ENCODE peak calls at places on chromosomes 4 and X, in six cellular contexts. One of them, this sample, is unnamed.
A peak's percentile ranks its signal among the peaks of the same experiment; 100 is the strongest.

GRCh38 chr4:168832746-168833575 is 177.1 kb downstream of the CBR4 start:
- DNase-seq in stomach: peak; percentile 27
- DNase-seq in mammary epithelial cell: peak; percentile 69
- DNase-seq in fibroblast of mammary gland: peak; percentile 45
- DNase-seq in HFF-Myc: no peak
- DNase-seq in Peyer's patch: no peak
- DNase-seq in this sample: no peak

GRCh38 chr4:184460495-184461285 is 13.7 kb downstream of the IRF2 start:
- DNase-seq in stomach: no peak
- DNase-seq in mammary epithelial cell: no peak
- DNase-seq in fibroblast of mammary gland: no peak
- DNase-seq in HFF-Myc: no peak
- DNase-seq in Peyer's patch: no peak
- DNase-seq in this sample: no peak

GRCh38 chr4:144894525-144894924 is 203.5 kb downstream of the ANAPC10 start:
- DNase-seq in stomach: no peak
- DNase-seq in mammary epithelial cell: peak; percentile 87
- DNase-seq in fibroblast of mammary gland: peak; percentile 87
- DNase-seq in HFF-Myc: peak; percentile 16
- DNase-seq in Peyer's patch: no peak
- DNase-seq in this sample: no peak

GRCh38 chr4:16199132-16199531 is 27.1 kb downstream of the TAPT1 start:
- DNase-seq in stomach: no peak
- DNase-seq in mammary epithelial cell: no peak
- DNase-seq in fibroblast of mammary gland: peak; percentile 49
- DNase-seq in HFF-Myc: no peak
- DNase-seq in Peyer's patch: no peak
- DNase-seq in this sample: no peak

GRCh38 chr4:110586137-110586850 is 36.6 kb downstream of the PITX2 start:
- DNase-seq in stomach: no peak
- DNase-seq in mammary epithelial cell: peak; percentile 46
- DNase-seq in fibroblast of mammary gland: peak; percentile 76
- DNase-seq in HFF-Myc: peak; percentile 19
- DNase-seq in Peyer's patch: no peak
- DNase-seq in this sample: no peak

GRCh38 chrX:150774798-150775568 is 81.8 kb downstream of the MTMR1 start:
- DNase-seq in stomach: no peak
- DNase-seq in mammary epithelial cell: no peak
- DNase-seq in fibroblast of mammary gland: no peak
- DNase-seq in HFF-Myc: no peak
- DNase-seq in Peyer's patch: no peak
- DNase-seq in this sample: no peak

GRCh38 chr4:37902212-37902611 is 11.3 kb downstream of the TBC1D1 start:
- DNase-seq in stomach: no peak
- DNase-seq in mammary epithelial cell: peak; percentile 20
- DNase-seq in fibroblast of mammary gland: no peak
- DNase-seq in HFF-Myc: no peak
- DNase-seq in Peyer's patch: no peak
- DNase-seq in this sample: no peak

GRCh38 chr4:147837435-147837834 is 105.5 kb downstream of the ARHGAP10 start:
- DNase-seq in stomach: no peak
- DNase-seq in mammary epithelial cell: no peak
- DNase-seq in fibroblast of mammary gland: no peak
- DNase-seq in HFF-Myc: no peak
- DNase-seq in Peyer's patch: no peak
- DNase-seq in this sample: no peak

GRCh38 chr4:167606551-167606950 is 372.3 kb upstream of the SPOCK3 start:
- DNase-seq in stomach: no peak
- DNase-seq in mammary epithelial cell: no peak
- DNase-seq in fibroblast of mammary gland: no peak
- DNase-seq in HFF-Myc: no peak
- DNase-seq in Peyer's patch: no peak
- DNase-seq in this sample: no peak

GRCh38 chr4:85842540-85842939 is 367.6 kb downstream of the ARHGAP24 start:
- DNase-seq in stomach: no peak
- DNase-seq in mammary epithelial cell: no peak
- DNase-seq in fibroblast of mammary gland: peak; percentile 28
- DNase-seq in HFF-Myc: no peak
- DNase-seq in Peyer's patch: peak; percentile 25
- DNase-seq in this sample: no peak

GRCh38 chrX:154431321-154431720 is 2.8 kb downstream of the ATP6AP1 start:
- DNase-seq in stomach: no peak
- DNase-seq in mammary epithelial cell: no peak
- DNase-seq in fibroblast of mammary gland: no peak
- DNase-seq in HFF-Myc: no peak
- DNase-seq in Peyer's patch: no peak
- DNase-seq in this sample: no peak

GRCh38 chr4:145042601-145043000 is 55.4 kb downstream of the ANAPC10 start:
- DNase-seq in stomach: no peak
- DNase-seq in mammary epithelial cell: no peak
- DNase-seq in fibroblast of mammary gland: no peak
- DNase-seq in HFF-Myc: no peak
- DNase-seq in Peyer's patch: no peak
- DNase-seq in this sample: no peak

GRCh38 chr4:151193414-151193813 is 83.5 kb upstream of the PRSS48 start:
- DNase-seq in stomach: no peak
- DNase-seq in mammary epithelial cell: no peak
- DNase-seq in fibroblast of mammary gland: no peak
- DNase-seq in HFF-Myc: no peak
- DNase-seq in Peyer's patch: no peak
- DNase-seq in this sample: no peak

GRCh38 chrX:55451990-55452824 is at the start of gene MAGEH1:
- DNase-seq in stomach: peak; percentile 81
- DNase-seq in mammary epithelial cell: peak; percentile 45
- DNase-seq in fibroblast of mammary gland: peak; percentile 74
- DNase-seq in HFF-Myc: peak; percentile 21
- DNase-seq in Peyer's patch: peak; percentile 81
- DNase-seq in this sample: peak; percentile 78

GRCh38 chrX:46251755-46252154 is 293.5 kb downstream of the ZNF674 start:
- DNase-seq in stomach: no peak
- DNase-seq in mammary epithelial cell: peak; percentile 66
- DNase-seq in fibroblast of mammary gland: peak; percentile 87
- DNase-seq in HFF-Myc: peak; percentile 12
- DNase-seq in Peyer's patch: no peak
- DNase-seq in this sample: no peak

GRCh38 chr4:186037692-186038658 is 31.0 kb upstream of the TLR3 start:
- DNase-seq in stomach: peak; percentile 49
- DNase-seq in mammary epithelial cell: peak; percentile 48
- DNase-seq in fibroblast of mammary gland: peak; percentile 79
- DNase-seq in HFF-Myc: peak; percentile 39
- DNase-seq in Peyer's patch: no peak
- DNase-seq in this sample: no peak

GRCh38 chr4:68569466-68570121 is 6.5 kb downstream of the UGT2B17 start:
- DNase-seq in stomach: no peak
- DNase-seq in mammary epithelial cell: no peak
- DNase-seq in fibroblast of mammary gland: no peak
- DNase-seq in HFF-Myc: no peak
- DNase-seq in Peyer's patch: no peak
- DNase-seq in this sample: peak; percentile 12

GRCh38 chr4:147546341-147546740 is 65.4 kb downstream of the EDNRA start:
- DNase-seq in stomach: no peak
- DNase-seq in mammary epithelial cell: peak; percentile 84
- DNase-seq in fibroblast of mammary gland: peak; percentile 98
- DNase-seq in HFF-Myc: peak; percentile 75
- DNase-seq in Peyer's patch: no peak
- DNase-seq in this sample: no peak

GRCh38 chr4:89279385-89279784 is 28.2 kb downstream of the GPRIN3 start:
- DNase-seq in stomach: no peak
- DNase-seq in mammary epithelial cell: no peak
- DNase-seq in fibroblast of mammary gland: no peak
- DNase-seq in HFF-Myc: no peak
- DNase-seq in Peyer's patch: no peak
- DNase-seq in this sample: no peak

GRCh38 chr4:16294455-16294854 is 68.2 kb upstream of the TAPT1 start:
- DNase-seq in stomach: no peak
- DNase-seq in mammary epithelial cell: peak; percentile 2
- DNase-seq in fibroblast of mammary gland: peak; percentile 75
- DNase-seq in HFF-Myc: no peak
- DNase-seq in Peyer's patch: no peak
- DNase-seq in this sample: no peak

GRCh38 chr4:184811484-184812180 is 14.1 kb downstream of the ACSL1 start:
- DNase-seq in stomach: no peak
- DNase-seq in mammary epithelial cell: no peak
- DNase-seq in fibroblast of mammary gland: peak; percentile 46
- DNase-seq in HFF-Myc: no peak
- DNase-seq in Peyer's patch: no peak
- DNase-seq in this sample: no peak

GRCh38 chrX:33160273-33160672 is 51.1 kb downstream of the DMD start:
- DNase-seq in stomach: no peak
- DNase-seq in mammary epithelial cell: peak; percentile 48
- DNase-seq in fibroblast of mammary gland: no peak
- DNase-seq in HFF-Myc: no peak
- DNase-seq in Peyer's patch: no peak
- DNase-seq in this sample: no peak
- TF ChIP-seq CTCF in stomach: no peak
- TF ChIP-seq CTCF in mammary epithelial cell: no peak
- TF ChIP-seq CTCF in fibroblast of mammary gland: no peak
- TF ChIP-seq CTCF in HFF-Myc: no peak
- TF ChIP-seq CTCF in Peyer's patch: no peak
- TF ChIP-seq CTCF in this sample: no peak

DNA sequence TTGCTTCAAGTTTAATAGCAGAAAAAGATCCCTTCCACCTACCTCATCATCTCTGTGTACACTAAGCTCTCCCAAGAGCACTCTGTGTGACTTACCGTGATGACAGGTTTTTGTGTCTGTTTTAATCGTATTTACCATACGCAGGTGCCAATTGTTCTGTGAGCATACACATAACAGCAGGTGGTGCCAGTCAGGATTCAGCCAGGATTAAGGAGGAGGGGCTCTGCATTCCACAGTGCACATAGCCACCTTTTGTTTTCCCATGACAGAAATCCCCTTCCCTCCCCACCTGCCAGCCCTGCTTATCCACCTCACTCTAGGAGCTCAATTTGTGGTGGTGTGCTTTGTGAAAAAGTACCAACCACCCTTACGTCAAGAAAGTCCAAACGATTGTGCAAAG is 14.8 kb downstream of the ANK2 start:
- DNase-seq in stomach: no peak
- DNase-seq in mammary epithelial cell: no peak
- DNase-seq in fibroblast of mammary gland: no peak
- DNase-seq in HFF-Myc: no peak
- DNase-seq in Peyer's patch: no peak
- DNase-seq in this sample: no peak
- TF ChIP-seq CTCF in stomach: no peak
- TF ChIP-seq CTCF in mammary epithelial cell: no peak
- TF ChIP-seq CTCF in fibroblast of mammary gland: no peak
- TF ChIP-seq CTCF in HFF-Myc: no peak
- TF ChIP-seq CTCF in Peyer's patch: no peak
- TF ChIP-seq CTCF in this sample: no peak

DNA sequence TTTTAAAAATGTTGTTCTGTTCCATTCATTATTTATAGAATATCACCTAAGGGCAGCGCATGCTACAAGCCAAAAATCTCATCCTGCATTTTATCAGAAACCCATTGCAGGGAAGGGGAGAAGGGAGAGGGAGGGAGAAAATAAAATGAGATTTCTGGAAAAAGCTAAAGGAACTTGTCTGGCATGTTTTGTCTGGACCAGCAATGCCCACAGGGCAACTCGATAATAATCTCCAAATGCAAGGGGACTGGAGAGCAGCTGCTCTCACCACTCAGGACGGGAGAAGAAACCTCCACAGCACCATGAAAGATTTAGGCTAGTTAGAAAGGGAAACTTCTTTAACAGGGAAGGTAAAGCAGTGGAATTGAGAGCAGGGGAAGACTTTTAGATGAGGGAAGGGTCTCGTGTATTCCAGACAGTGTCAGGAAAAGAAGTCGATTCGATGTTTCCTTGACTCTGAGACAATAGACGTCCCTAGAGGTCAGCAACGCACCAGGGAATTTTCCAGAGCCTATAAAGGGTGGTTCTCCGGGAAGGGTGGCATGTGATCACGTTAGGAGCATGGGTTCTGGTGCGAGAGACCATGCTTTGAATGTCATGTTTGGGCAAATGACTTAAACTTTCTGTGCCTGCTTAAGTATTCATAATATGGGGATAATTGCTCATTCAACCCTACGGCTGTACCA is 132.2 kb upstream of the NDP start:
- DNase-seq in stomach: no peak
- DNase-seq in mammary epithelial cell: no peak
- DNase-seq in fibroblast of mammary gland: no peak
- DNase-seq in HFF-Myc: no peak
- DNase-seq in Peyer's patch: no peak
- DNase-seq in this sample: no peak
- TF ChIP-seq CTCF in stomach: no peak
- TF ChIP-seq CTCF in mammary epithelial cell: no peak
- TF ChIP-seq CTCF in fibroblast of mammary gland: no peak
- TF ChIP-seq CTCF in HFF-Myc: no peak
- TF ChIP-seq CTCF in Peyer's patch: no peak
- TF ChIP-seq CTCF in this sample: no peak

DNA sequence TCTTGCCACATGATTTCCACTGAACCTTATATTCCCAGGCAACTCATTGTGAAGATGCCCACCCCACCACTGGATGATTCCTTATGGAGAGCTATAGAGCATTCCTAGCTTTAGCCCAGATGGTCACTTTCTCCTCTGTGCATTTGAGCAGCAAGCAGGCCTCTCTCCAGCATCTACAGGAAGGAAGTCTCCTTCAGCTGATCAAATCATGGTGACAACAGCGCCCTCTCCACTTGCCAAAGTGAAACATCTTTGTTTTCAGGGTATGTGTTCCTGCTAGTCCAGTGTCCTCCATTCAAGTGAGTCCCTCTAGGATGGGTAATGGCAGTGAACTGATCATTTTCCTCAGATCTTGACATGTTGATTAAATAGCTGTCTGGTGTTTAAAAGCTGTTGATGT is 10.9 kb upstream of the SYTL5 start:
- DNase-seq in stomach: no peak
- DNase-seq in mammary epithelial cell: no peak
- DNase-seq in fibroblast of mammary gland: no peak
- DNase-seq in HFF-Myc: no peak
- DNase-seq in Peyer's patch: no peak
- DNase-seq in this sample: no peak
- TF ChIP-seq CTCF in stomach: no peak
- TF ChIP-seq CTCF in mammary epithelial cell: no peak
- TF ChIP-seq CTCF in fibroblast of mammary gland: no peak
- TF ChIP-seq CTCF in HFF-Myc: no peak
- TF ChIP-seq CTCF in Peyer's patch: no peak
- TF ChIP-seq CTCF in this sample: no peak

DNA sequence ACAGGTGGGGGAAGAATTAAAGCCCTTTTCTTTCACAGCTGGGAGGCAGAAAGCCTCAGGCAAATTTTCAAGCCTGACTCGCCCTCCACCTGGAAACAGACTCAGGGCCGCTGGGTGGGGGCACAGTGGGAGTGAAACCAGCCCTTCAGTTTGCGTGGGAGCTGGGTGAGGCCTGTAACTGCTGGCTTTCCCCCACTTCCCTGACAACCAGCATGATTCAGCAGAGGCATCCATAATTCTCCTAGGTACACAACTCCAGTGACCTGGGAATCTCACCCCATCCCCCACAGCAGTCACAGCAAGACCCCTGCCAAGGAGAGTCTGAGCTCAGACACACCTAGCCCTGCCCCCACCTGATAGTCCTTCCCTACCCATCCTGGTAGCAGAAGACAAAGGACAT is 206.8 kb upstream of the INTU start:
- DNase-seq in stomach: no peak
- DNase-seq in mammary epithelial cell: no peak
- DNase-seq in fibroblast of mammary gland: no peak
- DNase-seq in HFF-Myc: no peak
- DNase-seq in Peyer's patch: no peak
- DNase-seq in this sample: no peak
- TF ChIP-seq CTCF in stomach: no peak
- TF ChIP-seq CTCF in mammary epithelial cell: no peak
- TF ChIP-seq CTCF in fibroblast of mammary gland: no peak
- TF ChIP-seq CTCF in HFF-Myc: no peak
- TF ChIP-seq CTCF in Peyer's patch: no peak
- TF ChIP-seq CTCF in this sample: no peak

This sample was measured in GM06990.